ENCODE peak calls at places on chromosomes 2 and 18, in six cellular contexts. One of them, this sample, is unnamed.

GRCh38 chr2:55581875-55582547 is 35.4 kb downstream of the PPP4R3B start:
- DNase-seq in omental fat pad: no peak
- DNase-seq in heart left ventricle: no peak
- DNase-seq in GM13976: no peak
- DNase-seq in kidney epithelial cell: no peak
- DNase-seq in nephron progenitor cell: no peak
- DNase-seq in this sample: no peak

GRCh38 chr2:239289545-239289944 is 111.3 kb downstream of the HDAC4 start:
- DNase-seq in omental fat pad: no peak
- DNase-seq in heart left ventricle: no peak
- DNase-seq in GM13976: no peak
- DNase-seq in kidney epithelial cell: no peak
- DNase-seq in nephron progenitor cell: no peak
- DNase-seq in this sample: no peak

GRCh38 chr2:196431957-196432356 is 207.6 kb upstream of the CCDC150 start:
- DNase-seq in omental fat pad: no peak
- DNase-seq in heart left ventricle: no peak
- DNase-seq in GM13976: no peak
- DNase-seq in kidney epithelial cell: no peak
- DNase-seq in nephron progenitor cell: peak; percentile 30
- DNase-seq in this sample: no peak

GRCh38 chr2:140650825-140651224 is 1480.0 kb downstream of the LRP1B start:
- DNase-seq in omental fat pad: no peak
- DNase-seq in heart left ventricle: no peak
- DNase-seq in GM13976: no peak
- DNase-seq in kidney epithelial cell: peak; percentile 16
- DNase-seq in nephron progenitor cell: no peak
- DNase-seq in this sample: no peak

GRCh38 chr2:231680992-231681852 is 27.1 kb upstream of the PTMA start:
- DNase-seq in omental fat pad: peak; percentile 49
- DNase-seq in heart left ventricle: peak; percentile 92
- DNase-seq in GM13976: peak; percentile 96
- DNase-seq in kidney epithelial cell: no peak
- DNase-seq in nephron progenitor cell: peak; percentile 94
- DNase-seq in this sample: no peak

GRCh38 chr2:66095820-66096219 is 339.1 kb upstream of the MEIS1 start:
- DNase-seq in omental fat pad: no peak
- DNase-seq in heart left ventricle: no peak
- DNase-seq in GM13976: no peak
- DNase-seq in kidney epithelial cell: no peak
- DNase-seq in nephron progenitor cell: no peak
- DNase-seq in this sample: no peak

GRCh38 chr2:23118894-23119293 is 266.1 kb upstream of the KLHL29 start:
- DNase-seq in omental fat pad: no peak
- DNase-seq in heart left ventricle: no peak
- DNase-seq in GM13976: no peak
- DNase-seq in kidney epithelial cell: no peak
- DNase-seq in nephron progenitor cell: no peak
- DNase-seq in this sample: no peak

GRCh38 chr2:3523551-3524041 is 4.3 kb upstream of the ADI1 start:
- DNase-seq in omental fat pad: no peak
- DNase-seq in heart left ventricle: no peak
- DNase-seq in GM13976: no peak
- DNase-seq in kidney epithelial cell: no peak
- DNase-seq in nephron progenitor cell: no peak
- DNase-seq in this sample: no peak

GRCh38 chr18:37175727-37176126 is 346.8 kb downstream of the KIAA1328 start:
- DNase-seq in omental fat pad: no peak
- DNase-seq in heart left ventricle: no peak
- DNase-seq in GM13976: no peak
- DNase-seq in kidney epithelial cell: no peak
- DNase-seq in nephron progenitor cell: no peak
- DNase-seq in this sample: no peak

GRCh38 chr2:216636570-216637450 is 3.6 kb downstream of the IGFBP2 start:
- DNase-seq in omental fat pad: no peak
- DNase-seq in heart left ventricle: no peak
- DNase-seq in GM13976: no peak
- DNase-seq in kidney epithelial cell: peak; percentile 44
- DNase-seq in nephron progenitor cell: peak; percentile 60
- DNase-seq in this sample: no peak

GRCh38 chr2:26432363-26432762 is 30.6 kb downstream of the DRC1 start:
- DNase-seq in omental fat pad: no peak
- DNase-seq in heart left ventricle: no peak
- DNase-seq in GM13976: no peak
- DNase-seq in kidney epithelial cell: no peak
- DNase-seq in nephron progenitor cell: no peak
- DNase-seq in this sample: no peak

GRCh38 chr18:78506031-78506461 is 473.6 kb upstream of the SALL3 start:
- DNase-seq in omental fat pad: no peak
- DNase-seq in heart left ventricle: no peak
- DNase-seq in GM13976: no peak
- DNase-seq in kidney epithelial cell: no peak
- DNase-seq in nephron progenitor cell: peak; percentile 65
- DNase-seq in this sample: peak; percentile 53

GRCh38 chr2:117956036-117956791 is 57.7 kb downstream of the CCDC93 start:
- DNase-seq in omental fat pad: no peak
- DNase-seq in heart left ventricle: no peak
- DNase-seq in GM13976: no peak
- DNase-seq in kidney epithelial cell: no peak
- DNase-seq in nephron progenitor cell: no peak
- DNase-seq in this sample: no peak

GRCh38 chr18:361941-362913 is 94.4 kb upstream of the THOC1 start:
- DNase-seq in omental fat pad: no peak
- DNase-seq in heart left ventricle: no peak
- DNase-seq in GM13976: no peak
- DNase-seq in kidney epithelial cell: no peak
- DNase-seq in nephron progenitor cell: peak; percentile 47
- DNase-seq in this sample: peak; percentile 58

GRCh38 chr2:105570326-105570725 is 171.5 kb upstream of the FHL2 start:
- DNase-seq in omental fat pad: no peak
- DNase-seq in heart left ventricle: no peak
- DNase-seq in GM13976: no peak
- DNase-seq in kidney epithelial cell: no peak
- DNase-seq in nephron progenitor cell: no peak
- DNase-seq in this sample: no peak

GRCh38 chr2:167708998-167709397 is 538.4 kb downstream of the STK39 start:
- DNase-seq in omental fat pad: no peak
- DNase-seq in heart left ventricle: no peak
- DNase-seq in GM13976: no peak
- DNase-seq in kidney epithelial cell: no peak
- DNase-seq in nephron progenitor cell: no peak
- DNase-seq in this sample: no peak

GRCh38 chr2:177625744-177626655 is 233.4 kb downstream of the AGPS start:
- DNase-seq in omental fat pad: no peak
- DNase-seq in heart left ventricle: no peak
- DNase-seq in GM13976: peak; percentile 27
- DNase-seq in kidney epithelial cell: no peak
- DNase-seq in nephron progenitor cell: no peak
- DNase-seq in this sample: no peak

GRCh38 chr2:198452327-198452726 is 647.9 kb downstream of the PLCL1 start:
- DNase-seq in omental fat pad: no peak
- DNase-seq in heart left ventricle: no peak
- DNase-seq in GM13976: no peak
- DNase-seq in kidney epithelial cell: no peak
- DNase-seq in nephron progenitor cell: no peak
- DNase-seq in this sample: no peak

GRCh38 chr2:23492941-23493340 is 108.0 kb downstream of the KLHL29 start:
- DNase-seq in omental fat pad: no peak
- DNase-seq in heart left ventricle: no peak
- DNase-seq in GM13976: no peak
- DNase-seq in kidney epithelial cell: no peak
- DNase-seq in nephron progenitor cell: no peak
- DNase-seq in this sample: no peak

GRCh38 chr2:128774320-128775063 is 455.8 kb upstream of the HS6ST1 start:
- DNase-seq in omental fat pad: no peak
- DNase-seq in heart left ventricle: peak; percentile 16
- DNase-seq in GM13976: no peak
- DNase-seq in kidney epithelial cell: no peak
- DNase-seq in nephron progenitor cell: no peak
- DNase-seq in this sample: peak; percentile 72

GRCh38 chr18:44834867-44835469 is 154.3 kb downstream of the SETBP1 start:
- DNase-seq in omental fat pad: no peak
- DNase-seq in heart left ventricle: no peak
- DNase-seq in GM13976: no peak
- DNase-seq in kidney epithelial cell: no peak
- DNase-seq in nephron progenitor cell: no peak
- DNase-seq in this sample: no peak
- TF ChIP-seq CTCF in omental fat pad: no peak
- TF ChIP-seq CTCF in heart left ventricle: no peak
- TF ChIP-seq CTCF in GM13976: no peak
- TF ChIP-seq CTCF in kidney epithelial cell: no peak
- TF ChIP-seq CTCF in nephron progenitor cell: no peak
- TF ChIP-seq CTCF in this sample: no peak

DNA sequence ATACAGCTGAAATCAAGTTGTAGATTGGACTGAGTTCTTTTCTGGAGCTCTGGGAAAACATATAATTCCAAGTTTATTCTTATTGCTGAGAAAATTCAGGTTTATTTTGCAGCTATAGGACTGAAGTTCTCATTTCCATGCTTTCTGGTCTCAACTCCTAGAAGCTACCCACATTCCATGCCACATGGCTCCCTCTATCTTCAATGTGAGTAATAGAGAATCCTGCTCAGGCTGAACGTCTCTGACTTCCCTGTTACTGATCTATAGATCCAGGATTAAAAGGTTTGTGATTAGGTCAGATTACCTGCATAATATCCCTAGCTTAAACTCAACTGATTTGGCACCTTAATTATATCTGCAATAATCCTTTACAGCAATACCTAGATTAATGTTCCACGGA is 453.8 kb upstream of the MC4R start:
- DNase-seq in omental fat pad: no peak
- DNase-seq in heart left ventricle: no peak
- DNase-seq in GM13976: no peak
- DNase-seq in kidney epithelial cell: no peak
- DNase-seq in nephron progenitor cell: no peak
- DNase-seq in this sample: no peak
- TF ChIP-seq CTCF in omental fat pad: no peak
- TF ChIP-seq CTCF in heart left ventricle: peak; percentile 9
- TF ChIP-seq CTCF in GM13976: no peak
- TF ChIP-seq CTCF in kidney epithelial cell: peak; percentile 19
- TF ChIP-seq CTCF in nephron progenitor cell: no peak
- TF ChIP-seq CTCF in this sample: no peak

DNA sequence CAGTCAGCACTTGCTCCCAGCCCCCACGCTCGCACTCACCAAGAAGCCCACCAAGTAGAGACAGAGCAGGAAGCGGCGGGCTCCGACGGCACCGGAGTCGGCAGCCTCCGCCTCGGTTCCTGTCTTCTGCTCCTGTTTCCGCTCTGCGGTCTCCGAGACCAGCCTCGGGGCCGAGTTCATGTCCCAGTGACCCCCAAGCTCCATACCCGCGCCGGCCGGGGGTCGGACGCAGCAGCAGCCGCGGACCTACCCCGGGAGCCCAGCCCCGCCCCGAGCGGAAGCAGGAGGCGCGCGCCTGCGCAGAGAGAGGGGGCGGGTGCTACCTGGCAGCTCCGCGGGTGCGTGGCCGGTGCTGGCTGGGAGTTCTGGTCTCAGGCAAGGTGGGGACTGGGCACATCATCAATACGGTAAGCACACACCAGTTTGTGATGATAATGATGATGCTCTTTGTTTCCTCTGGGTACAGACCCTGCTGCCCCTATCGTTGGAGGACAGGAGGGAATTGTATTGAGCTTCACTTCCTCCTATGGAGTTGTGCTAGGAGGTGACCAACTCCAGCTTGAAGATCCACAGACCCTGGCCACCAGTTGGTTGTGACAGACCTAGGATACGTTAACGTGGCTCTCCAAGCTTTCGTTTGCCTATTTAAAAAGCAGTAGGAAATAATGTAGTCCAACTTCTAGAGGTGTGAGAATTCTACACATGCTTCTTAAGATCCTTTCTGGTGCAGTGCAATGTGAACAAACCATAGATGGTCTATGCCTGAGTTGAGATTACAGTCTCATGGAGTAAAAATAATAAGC is 25.0 kb upstream of the TMEM182 start:
- DNase-seq in omental fat pad: peak; percentile 55
- DNase-seq in heart left ventricle: peak; percentile 83
- DNase-seq in GM13976: peak; percentile 93
- DNase-seq in kidney epithelial cell: no peak
- DNase-seq in nephron progenitor cell: peak; percentile 94
- DNase-seq in this sample: peak; percentile 95
- TF ChIP-seq CTCF in omental fat pad: no peak
- TF ChIP-seq CTCF in heart left ventricle: no peak
- TF ChIP-seq CTCF in GM13976: no peak
- TF ChIP-seq CTCF in kidney epithelial cell: no peak
- TF ChIP-seq CTCF in nephron progenitor cell: no peak
- TF ChIP-seq CTCF in this sample: no peak

DNA sequence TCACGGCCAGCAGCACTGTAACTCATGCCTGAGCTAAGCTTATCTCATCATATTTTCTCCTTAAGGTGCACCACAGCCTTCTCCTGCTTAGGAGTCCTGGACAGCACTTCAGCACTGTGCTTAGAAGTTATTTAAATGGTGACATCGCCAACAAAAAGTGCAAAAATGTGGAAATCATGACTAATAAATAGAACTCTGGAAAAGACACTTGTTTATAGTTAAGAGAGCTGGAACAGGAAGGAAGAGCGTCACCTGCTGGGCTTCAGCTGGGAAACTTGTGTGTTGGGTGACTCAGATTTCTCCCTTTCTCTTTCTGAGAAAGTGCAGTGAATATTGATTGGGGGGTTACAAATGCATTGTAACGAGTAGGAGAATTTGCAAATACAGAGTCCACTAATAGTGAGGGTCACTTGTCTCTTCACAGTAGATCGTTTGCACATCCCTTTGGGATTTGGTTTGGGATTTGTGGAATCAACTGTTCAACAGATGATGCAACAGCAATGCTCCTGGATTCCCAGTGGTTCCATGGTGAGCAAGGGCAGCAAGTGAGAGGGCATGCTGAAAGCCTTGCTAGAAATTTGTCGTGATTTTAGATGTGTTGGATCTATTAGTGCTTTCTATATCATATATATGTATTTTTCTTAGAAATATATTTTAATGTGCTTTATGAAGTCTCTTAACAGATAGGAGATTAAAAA is 84.2 kb downstream of the DOK6 start:
- DNase-seq in omental fat pad: no peak
- DNase-seq in heart left ventricle: no peak
- DNase-seq in GM13976: no peak
- DNase-seq in kidney epithelial cell: peak; percentile 2
- DNase-seq in nephron progenitor cell: no peak
- DNase-seq in this sample: no peak
- TF ChIP-seq CTCF in omental fat pad: no peak
- TF ChIP-seq CTCF in heart left ventricle: peak; percentile 13
- TF ChIP-seq CTCF in GM13976: no peak
- TF ChIP-seq CTCF in kidney epithelial cell: peak; percentile 13
- TF ChIP-seq CTCF in nephron progenitor cell: no peak
- TF ChIP-seq CTCF in this sample: no peak

GRCh38 chr2:40824269-40824668 is 372.4 kb upstream of the SLC8A1 start:
- DNase-seq in omental fat pad: no peak
- DNase-seq in heart left ventricle: peak; percentile 18
- DNase-seq in GM13976: no peak
- DNase-seq in kidney epithelial cell: no peak
- DNase-seq in nephron progenitor cell: no peak
- DNase-seq in this sample: no peak

GRCh38 chr2:40823465-40823864 is 371.6 kb upstream of the SLC8A1 start:
- DNase-seq in omental fat pad: no peak
- DNase-seq in heart left ventricle: no peak
- DNase-seq in GM13976: no peak
- DNase-seq in kidney epithelial cell: no peak
- DNase-seq in nephron progenitor cell: no peak
- DNase-seq in this sample: no peak

GRCh38 chr2:40814621-40815020 is 362.7 kb upstream of the SLC8A1 start:
- DNase-seq in omental fat pad: no peak
- DNase-seq in heart left ventricle: no peak
- DNase-seq in GM13976: no peak
- DNase-seq in kidney epithelial cell: no peak
- DNase-seq in nephron progenitor cell: no peak
- DNase-seq in this sample: no peak

GRCh38 chr2:40820319-40820718 is 368.4 kb upstream of the SLC8A1 start:
- DNase-seq in omental fat pad: no peak
- DNase-seq in heart left ventricle: no peak
- DNase-seq in GM13976: no peak
- DNase-seq in kidney epithelial cell: no peak
- DNase-seq in nephron progenitor cell: no peak
- DNase-seq in this sample: no peak
- TF ChIP-seq CTCF in omental fat pad: no peak
- TF ChIP-seq CTCF in heart left ventricle: no peak
- TF ChIP-seq CTCF in GM13976: no peak
- TF ChIP-seq CTCF in kidney epithelial cell: peak; percentile 16
- TF ChIP-seq CTCF in nephron progenitor cell: no peak
- TF ChIP-seq CTCF in this sample: no peak

This sample was measured in lower leg skin.